ENCODE peak calls at places on chromosomes 11 and 22, in eight cellular contexts. R is IMR-90; L is DND-41; N is CD8-positive, alpha-beta T cell; T is CD8-positive, alpha-beta memory T cell; I is tibial artery; J is Peyer's patch; Z is K562. S is an unnamed sample.

GRCh38 chr11:5973530-5973929 is 5.2 kb upstream of the OR56A5 start:
- DNase-seq in R (no peak), L (no peak), N (no peak), T (no peak), I (no peak), J (no peak), Z (no peak), S (no peak)

GRCh38 chr11:76859708-76860233 is 947 bp upstream of the ACER3 start:
- DNase-seq in R (no peak), L (no peak), N (no peak), T (no peak), I (no peak), J (no peak), Z (no peak), S (no peak)

GRCh38 chr11:75286826-75287465 is 46.4 kb downstream of the TPBGL start:
- DNase-seq in R (peak; percentile 37), L (no peak), N (no peak), T (no peak), I (no peak), J (no peak), Z (no peak), S (no peak)

GRCh38 chr11:5204787-5205186 is 4.3 kb upstream of the OR51V1 start:
- DNase-seq in R (peak; percentile 90), L (no peak), N (no peak), T (no peak), I (no peak), J (no peak), Z (peak; percentile 71), S (no peak)

GRCh38 chr11:57493507-57494503 is 21.7 kb downstream of the SLC43A1 start:
- DNase-seq in R (peak; percentile 17), L (peak; percentile 76), N (peak; percentile 78), T (peak; percentile 83), I (no peak), J (peak; percentile 87), Z (peak; percentile 69), S (peak; percentile 68)

GRCh38 chr11:116792869-116793475 is 1.3 kb upstream of the APOA5 start:
- DNase-seq in R (peak; percentile 73), L (no peak), N (no peak), T (no peak), I (no peak), J (no peak), Z (no peak), S (no peak)

GRCh38 chr22:17988800-17989513 is 35.4 kb downstream of the MICAL3 start:
- DNase-seq in R (no peak), L (no peak), N (no peak), T (no peak), I (no peak), J (no peak), Z (no peak), S (no peak)

GRCh38 chr22:41488076-41488475 is 19.2 kb downstream of the ACO2 start:
- DNase-seq in R (no peak), L (no peak), N (no peak), T (no peak), I (no peak), J (no peak), Z (no peak), S (no peak)

GRCh38 chr22:45575173-45575572 is 72.5 kb downstream of the FBLN1 start:
- DNase-seq in R (no peak), L (no peak), N (no peak), T (no peak), I (no peak), J (no peak), Z (no peak), S (no peak)

GRCh38 chr22:42091446-42091764 is 833 bp upstream of the NDUFA6 start:
- DNase-seq in R (no peak), L (no peak), N (no peak), T (no peak), I (no peak), J (no peak), Z (no peak), S (no peak)

GRCh38 chr11:105298174-105298573 is 158.6 kb upstream of the CARD18 start:
- DNase-seq in R (peak; percentile 7), L (no peak), N (no peak), T (no peak), I (no peak), J (no peak), Z (no peak), S (no peak)

GRCh38 chr11:112610996-112611795 is 350.0 kb upstream of the NCAM1 start:
- DNase-seq in R (no peak), L (no peak), N (no peak), T (no peak), I (no peak), J (no peak), Z (no peak), S (no peak)

GRCh38 chr22:41674941-41675340 is 13.7 kb downstream of the SNU13 start:
- DNase-seq in R (no peak), L (no peak), N (no peak), T (no peak), I (no peak), J (no peak), Z (no peak), S (no peak)

GRCh38 chr22:20021196-20022181 is 579 bp downstream of the TANGO2 start:
- DNase-seq in R (peak; percentile 54), L (peak; percentile 20), N (peak; percentile 26), T (peak; percentile 47), I (peak; percentile 85), J (peak; percentile 59), Z (peak; percentile 93), S (peak; percentile 42)

GRCh38 chr11:117589024-117589423 is 208.0 kb downstream of the DSCAML1 start:
- DNase-seq in R (no peak), L (no peak), N (no peak), T (no peak), I (no peak), J (no peak), Z (no peak), S (no peak)

GRCh38 chr11:35163209-35163608 is 24.2 kb downstream of the CD44 start:
- DNase-seq in R (no peak), L (no peak), N (peak; percentile 6), T (no peak), I (no peak), J (no peak), Z (no peak), S (no peak)

GRCh38 chr11:10603721-10604297 is 35.3 kb upstream of the LYVE1 start:
- DNase-seq in R (no peak), L (peak; percentile 12), N (no peak), T (no peak), I (no peak), J (no peak), Z (no peak), S (no peak)

DNA sequence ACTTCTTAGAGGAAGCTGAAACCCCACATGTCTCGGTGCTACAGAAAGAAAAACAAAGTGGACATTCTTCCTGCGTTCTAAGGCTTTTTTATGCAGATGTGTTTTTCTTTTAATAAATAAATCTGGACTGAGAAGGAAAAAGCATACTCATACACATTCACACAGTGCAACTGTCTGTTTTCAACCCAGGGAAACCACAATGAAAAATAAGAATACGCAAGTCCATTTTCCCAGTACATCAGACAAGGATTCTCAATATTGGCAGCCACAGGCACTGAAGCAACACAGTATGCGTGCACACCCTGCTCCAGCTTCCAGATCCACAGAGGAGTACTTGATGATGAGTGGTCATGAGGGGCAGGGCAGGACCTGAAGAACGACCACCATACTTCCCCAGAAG is 86.9 kb downstream of the ETS1 start:
- DNase-seq in R (peak; percentile 62), L (no peak), N (no peak), T (no peak), I (no peak), J (no peak), Z (no peak), S (no peak)
- H3K4me1 ChIP-seq in R (peaks cover 48% of the 10 kb centered on the region), L (peaks cover 54% of the 10 kb centered on the region), N (peaks cover 98% of the 10 kb centered on the region), T (peaks cover 100% of the 10 kb centered on the region), I (peaks cover 86% of the 10 kb centered on the region), J (peaks cover 58% of the 10 kb centered on the region), Z (no peaks in the 10 kb centered on the region), S (peaks cover 99% of the 10 kb centered on the region)

GRCh38 chr11:312092-312816 is 1.6 kb upstream of the IFITM1 start:
- DNase-seq in R (no peak), L (no peak), N (no peak), T (peak; percentile 49), I (no peak), J (peak; percentile 61), Z (no peak), S (no peak)
- H3K27ac ChIP-seq in R (peak overlapping the region; percentile 60), L (peak overlapping the region; percentile 83), N (peak overlapping the region; percentile 88), T (peak overlapping the region; percentile 88), I (peak overlapping the region; percentile 64), J (peak overlapping the region; percentile 83), Z (peak overlapping the region; percentile 87), S (peak overlapping the region; percentile 88)

DNA sequence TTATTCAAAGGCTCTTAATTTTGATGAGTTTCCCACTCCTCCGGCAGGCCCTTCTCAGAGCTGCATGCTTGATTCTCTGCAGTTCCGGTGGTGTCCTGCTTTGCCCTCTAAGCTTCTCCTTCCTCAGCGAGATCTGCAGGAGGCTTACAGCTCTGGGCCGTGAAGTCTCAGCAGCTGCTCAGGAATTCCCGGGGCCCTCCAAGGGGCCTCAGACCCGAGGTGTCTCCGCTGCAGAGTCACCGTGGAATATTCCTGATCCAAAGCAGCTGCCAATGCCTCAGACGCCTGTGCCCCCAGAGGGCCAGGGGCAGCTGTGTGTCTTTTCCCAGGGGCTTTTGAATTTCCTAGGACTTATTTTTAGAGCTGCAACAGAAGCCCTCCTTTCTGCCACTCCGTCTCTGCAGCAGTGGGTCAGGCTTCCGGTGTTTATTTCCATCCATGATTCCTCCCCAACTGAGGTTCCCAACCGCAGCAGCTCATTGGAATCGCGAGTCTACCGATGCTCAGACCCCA is 37.2 kb downstream of the RPS6KA4 start:
- DNase-seq in R (no peak), L (no peak), N (no peak), T (no peak), I (no peak), J (no peak), Z (no peak), S (no peak)
- H3K4me1 ChIP-seq in R (peaks cover 3% of the 10 kb centered on the region), L (no peaks in the 10 kb centered on the region), N (peaks cover 8% of the 10 kb centered on the region), T (peaks cover 5% of the 10 kb centered on the region), I (peaks cover 13% of the 10 kb centered on the region), J (no peaks in the 10 kb centered on the region), Z (peaks cover 8% of the 10 kb centered on the region), S (no peaks in the 10 kb centered on the region)

GRCh38 chr22:23238707-23239106 is 58.4 kb downstream of the BCR start:
- DNase-seq in R (no peak), L (no peak), N (no peak), T (no peak), I (no peak), J (no peak), Z (no peak), S (no peak)

GRCh38 chr22:23237201-23237798 is 57.0 kb downstream of the BCR start:
- DNase-seq in R (peak; percentile 66), L (no peak), N (no peak), T (no peak), I (peak; percentile 59), J (no peak), Z (peak; percentile 91), S (peak; percentile 25)

GRCh38 chr22:23236440-23237139 is 56.3 kb downstream of the BCR start:
- DNase-seq in R (no peak), L (no peak), N (no peak), T (no peak), I (no peak), J (no peak), Z (peak; percentile 60), S (no peak)

GRCh38 chr22:23239429-23239828 is 59.1 kb downstream of the BCR start:
- DNase-seq in R (no peak), L (no peak), N (no peak), T (no peak), I (no peak), J (no peak), Z (no peak), S (no peak)

DNA sequence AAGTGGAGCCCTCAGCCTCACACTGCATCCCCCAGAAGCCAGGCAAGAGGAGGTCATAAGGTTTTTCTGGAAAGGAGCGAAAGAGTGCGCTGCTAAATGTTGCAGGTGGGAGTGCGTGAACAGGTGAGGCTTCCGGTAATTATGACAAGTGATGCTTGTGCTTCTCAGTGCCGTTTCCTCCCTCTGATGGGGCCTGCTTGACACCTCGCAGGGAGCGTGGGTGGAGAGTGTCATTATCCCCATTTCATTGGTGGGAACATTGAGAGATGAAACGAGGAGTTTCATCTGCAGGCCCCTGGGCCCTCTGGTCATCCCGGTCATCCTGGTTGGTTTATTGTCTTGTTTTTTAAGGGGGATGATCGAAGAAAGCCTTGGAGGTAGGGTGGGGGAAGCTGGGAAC is 57.5 kb downstream of the BCR start:
- DNase-seq in R (no peak), L (no peak), N (peak; percentile 15), T (no peak), I (no peak), J (no peak), Z (peak; percentile 60), S (no peak)
- H3K27ac ChIP-seq in R (no peak overlapping the region), L (no peak overlapping the region), N (no peak overlapping the region), T (no peak overlapping the region), I (peak overlapping the region; percentile 66), J (no peak overlapping the region), Z (no peak overlapping the region), S (no peak overlapping the region)

S was measured in transverse colon.